ENCODE peak calls at places on chromosomes 5 and 9, in four cellular contexts. B, W, D and I are unnamed samples.

GRCh38 chr5:32390819-32391591 is 53.5 kb downstream of the ZFR start:
- ATAC-seq in B (no peak), W (peak; percentile 83), D (peak; percentile 92), I (peak; percentile 84)

GRCh38 chr9:84750152-84750865 is 80.8 kb downstream of the NTRK2 start:
- ATAC-seq in D (no peak), W (no peak), B (no peak), I (no peak)

GRCh38 chr5:150295172-150295611 is 5.6 kb upstream of the CAMK2A start:
- ATAC-seq in D (no peak), B (peak; percentile 72), W (peak; percentile 80), I (no peak)

GRCh38 chr9:130276955-130277354 is 11.4 kb downstream of the HMCN2 start:
- ATAC-seq in D (no peak), B (no peak), W (no peak), I (no peak)

GRCh38 chr9:124020520-124021384 is 9.2 kb downstream of the LHX2 start:
- ATAC-seq in B (no peak), W (no peak), D (no peak), I (no peak)

GRCh38 chr5:14263700-14264099 is 120.6 kb downstream of the TRIO start:
- ATAC-seq in B (no peak), W (no peak), D (no peak), I (no peak)

GRCh38 chr9:6924149-6924548 is 166.4 kb downstream of the KDM4C start:
- ATAC-seq in D (peak; percentile 15), W (no peak), B (no peak), I (no peak)

GRCh38 chr5:5719292-5719691 is 296.8 kb downstream of the ICE1 start:
- ATAC-seq in D (no peak), W (no peak), B (no peak), I (no peak)

GRCh38 chr5:86460519-86460918 is 157.2 kb upstream of the COX7C start:
- ATAC-seq in W (no peak), B (no peak), D (no peak), I (no peak)

GRCh38 chr5:78837836-78838235 is 147.3 kb downstream of the ARSB start:
- ATAC-seq in W (no peak), B (no peak), D (no peak), I (no peak)

GRCh38 chr5:120465281-120465961 is 1.3 kb downstream of the PRR16 start:
- ATAC-seq in D (peak; percentile 66), W (peak; percentile 39), B (no peak), I (peak; percentile 56)

GRCh38 chr9:116504893-116505480 is 182.1 kb upstream of the TRIM32 start:
- ATAC-seq in W (no peak), B (no peak), D (no peak), I (no peak)

GRCh38 chr9:627571-627970 is 213.9 kb upstream of the DMRT1 start:
- ATAC-seq in W (no peak), D (no peak), B (no peak), I (no peak)

GRCh38 chr5:119386945-119387344 is 31.1 kb downstream of the TNFAIP8 start:
- ATAC-seq in W (no peak), D (peak; percentile 81), B (no peak), I (no peak)

GRCh38 chr5:107555425-107556090 is 115.2 kb downstream of the EFNA5 start:
- ATAC-seq in D (no peak), B (no peak), W (no peak), I (no peak)

GRCh38 chr9:110768887-110769286 is 100.3 kb downstream of the MUSK start:
- ATAC-seq in W (no peak), D (no peak), B (no peak), I (no peak)

GRCh38 chr5:56279979-56280378 is 46.8 kb upstream of the ANKRD55 start:
- ATAC-seq in W (peak; percentile 43), B (peak; percentile 42), D (no peak), I (no peak)

GRCh38 chr5:164555809-164556208 is 1050.4 kb downstream of the MAT2B start:
- ATAC-seq in B (no peak), D (no peak), W (no peak), I (no peak)

GRCh38 chr5:5609935-5610334 is 187.5 kb downstream of the ICE1 start:
- ATAC-seq in B (no peak), D (no peak), W (no peak), I (no peak)

GRCh38 chr9:119026120-119026519 is 343.1 kb downstream of the BRINP1 start:
- ATAC-seq in D (no peak), W (no peak), B (no peak), I (no peak)

GRCh38 chr9:3497406-3497805 is 28.4 kb downstream of the RFX3 start:
- ATAC-seq in B (no peak), W (no peak), D (no peak), I (no peak)

GRCh38 chr5:173175523-173175922 is 31.2 kb downstream of the BNIP1 start:
- ATAC-seq in B (no peak), D (no peak), W (no peak), I (no peak)

GRCh38 chr5:172999974-173000373 is 16.4 kb downstream of the ATP6V0E1 start:
- ATAC-seq in W (no peak), B (no peak), D (no peak), I (no peak)

GRCh38 chr5:154194348-154195329 is 4.1 kb downstream of the GALNT10 start:
- ATAC-seq in D (no peak), B (no peak), W (no peak), I (no peak)

GRCh38 chr9:76403352-76403751 is 9.1 kb upstream of the RFK start:
- ATAC-seq in W (peak; percentile 62), D (peak; percentile 64), B (peak; percentile 77), I (peak; percentile 84)
- TF ChIP-seq POLR2A in W (no peak), D (no peak), B (no peak), I (no peak)

GRCh38 chr5:43168175-43168574 is 23.9 kb upstream of the NIM1K start:
- ATAC-seq in W (no peak), B (no peak), D (no peak), I (no peak)

GRCh38 chr5:43172779-43173178 is 19.2 kb upstream of the NIM1K start:
- ATAC-seq in W (no peak), D (no peak), B (no peak), I (no peak)

GRCh38 chr5:43171441-43171840 is 20.6 kb upstream of the NIM1K start:
- ATAC-seq in B (no peak), W (no peak), D (no peak), I (no peak)

GRCh38 chr5:43174586-43174985 is 17.4 kb upstream of the NIM1K start:
- ATAC-seq in W (no peak), B (no peak), D (no peak), I (no peak)

GRCh38 chr5:43171926-43172325 is 20.1 kb upstream of the NIM1K start:
- ATAC-seq in D (no peak), W (no peak), B (no peak), I (no peak)
- TF ChIP-seq POLR2AphosphoS5 in D (no peak), W (no peak), B (no peak), I (no peak)

DNA sequence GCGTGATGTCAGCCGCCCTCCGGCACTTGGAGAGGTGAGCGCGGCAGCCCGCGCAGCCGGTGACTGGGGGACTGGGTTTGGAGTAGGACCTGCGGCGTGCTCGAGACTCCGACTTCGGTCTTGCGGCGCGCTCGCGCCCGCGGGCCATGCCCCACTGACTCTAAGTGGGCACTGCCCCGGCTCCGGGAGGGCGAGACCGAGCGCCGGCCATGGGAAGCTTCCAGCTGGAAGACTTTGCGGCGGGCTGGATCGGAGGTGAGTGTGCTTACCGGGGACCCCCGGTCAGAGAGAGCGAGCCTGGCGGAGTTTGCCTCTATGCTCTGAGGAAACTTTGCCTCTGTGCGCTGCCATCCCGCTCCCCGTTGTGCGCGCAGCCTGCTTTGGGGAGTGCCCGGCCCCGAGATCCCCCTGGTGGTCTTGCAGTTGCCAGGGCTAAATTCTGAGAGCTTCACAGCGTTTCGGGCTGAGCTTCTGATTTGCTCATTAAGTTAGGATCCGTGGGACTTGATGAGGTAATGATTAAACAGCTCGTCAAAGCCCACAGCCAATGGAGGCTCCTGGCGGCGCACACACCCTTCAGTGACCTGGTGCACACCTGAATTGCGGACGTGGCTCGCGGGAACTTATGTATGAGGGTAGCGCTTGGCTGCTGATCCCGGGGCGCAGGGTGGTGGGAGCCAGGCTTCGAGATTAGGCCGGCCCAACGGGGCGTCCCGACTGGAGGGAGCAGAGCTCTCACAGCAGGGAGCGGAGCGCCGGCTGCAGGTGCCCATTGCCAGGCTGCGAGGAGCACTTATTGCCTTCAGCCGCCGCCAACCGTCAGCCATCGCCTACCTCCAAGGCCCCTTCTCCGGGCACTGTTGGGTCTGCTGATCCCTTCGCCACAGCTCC is at the start of gene SLC25A48:
- ATAC-seq in W (peak; percentile 98), D (no peak), B (peak; percentile 93), I (no peak)
- TF ChIP-seq POLR2A in W (no peak), D (no peak), B (no peak), I (no peak)

GRCh38 chr9:4866239-4866969 is 73.7 kb downstream of the RCL1 start:
- ATAC-seq in W (no peak), B (no peak), D (no peak), I (no peak)
- TF ChIP-seq POLR2AphosphoS5 in W (no peak), B (no peak), D (no peak), I (no peak)

GRCh38 chr9:37004424-37004935 is 29.6 kb downstream of the PAX5 start:
- ATAC-seq in D (no peak), B (no peak), W (no peak), I (no peak)
- TF ChIP-seq POLR2A in D (no peak), B (no peak), W (no peak), I (no peak)